ENCODE peak calls at places on chromosomes 1 and 21, in eight cellular contexts. One of them, this sample, is unnamed.

GRCh38 chr1:205287076-205287475 is 34.5 kb downstream of the NUAK2 start:
- DNase-seq in heart right ventricle: no peak
- DNase-seq in choroid plexus epithelial cell: no peak
- DNase-seq in AG04450: no peak
- DNase-seq in body of pancreas: no peak
- DNase-seq in left ventricle myocardium inferior: no peak
- DNase-seq in HL-60: no peak
- DNase-seq in IMR-90: no peak
- DNase-seq in this sample: no peak

GRCh38 chr1:12568009-12568767 is 49.8 kb downstream of the DHRS3 start:
- DNase-seq in heart right ventricle: no peak
- DNase-seq in choroid plexus epithelial cell: no peak
- DNase-seq in AG04450: no peak
- DNase-seq in body of pancreas: no peak
- DNase-seq in left ventricle myocardium inferior: no peak
- DNase-seq in HL-60: no peak
- DNase-seq in IMR-90: no peak
- DNase-seq in this sample: no peak

GRCh38 chr1:153608089-153608672 is 4.8 kb downstream of the S100A16 start:
- DNase-seq in heart right ventricle: no peak
- DNase-seq in choroid plexus epithelial cell: no peak
- DNase-seq in AG04450: no peak
- DNase-seq in body of pancreas: no peak
- DNase-seq in left ventricle myocardium inferior: no peak
- DNase-seq in HL-60: no peak
- DNase-seq in IMR-90: no peak
- DNase-seq in this sample: peak; percentile 73

GRCh38 chr1:74593887-74594866 is 79.4 kb downstream of the ERICH3 start:
- DNase-seq in heart right ventricle: no peak
- DNase-seq in choroid plexus epithelial cell: no peak
- DNase-seq in AG04450: no peak
- DNase-seq in body of pancreas: peak; percentile 48
- DNase-seq in left ventricle myocardium inferior: no peak
- DNase-seq in HL-60: no peak
- DNase-seq in IMR-90: no peak
- DNase-seq in this sample: no peak

GRCh38 chr1:179754031-179754624 is 11.0 kb downstream of the FAM163A start:
- DNase-seq in heart right ventricle: no peak
- DNase-seq in choroid plexus epithelial cell: peak; percentile 69
- DNase-seq in AG04450: peak; percentile 44
- DNase-seq in body of pancreas: no peak
- DNase-seq in left ventricle myocardium inferior: no peak
- DNase-seq in HL-60: no peak
- DNase-seq in IMR-90: peak; percentile 87
- DNase-seq in this sample: peak; percentile 46

GRCh38 chr1:227786673-227787512 is 28.6 kb upstream of the PRSS38 start:
- DNase-seq in heart right ventricle: no peak
- DNase-seq in choroid plexus epithelial cell: no peak
- DNase-seq in AG04450: no peak
- DNase-seq in body of pancreas: peak; percentile 31
- DNase-seq in left ventricle myocardium inferior: no peak
- DNase-seq in HL-60: no peak
- DNase-seq in IMR-90: no peak
- DNase-seq in this sample: no peak

GRCh38 chr1:54173681-54174080 is 20.9 kb upstream of the CDCP2 start:
- DNase-seq in heart right ventricle: no peak
- DNase-seq in choroid plexus epithelial cell: no peak
- DNase-seq in AG04450: no peak
- DNase-seq in body of pancreas: no peak
- DNase-seq in left ventricle myocardium inferior: no peak
- DNase-seq in HL-60: no peak
- DNase-seq in IMR-90: no peak
- DNase-seq in this sample: no peak

GRCh38 chr1:44033756-44034155 is 2.5 kb upstream of the SLC6A9 start:
- DNase-seq in heart right ventricle: no peak
- DNase-seq in choroid plexus epithelial cell: no peak
- DNase-seq in AG04450: no peak
- DNase-seq in body of pancreas: no peak
- DNase-seq in left ventricle myocardium inferior: no peak
- DNase-seq in HL-60: no peak
- DNase-seq in IMR-90: no peak
- DNase-seq in this sample: peak; percentile 34

GRCh38 chr1:218395916-218396315 is 50.8 kb downstream of the TGFB2 start:
- DNase-seq in heart right ventricle: no peak
- DNase-seq in choroid plexus epithelial cell: no peak
- DNase-seq in AG04450: no peak
- DNase-seq in body of pancreas: no peak
- DNase-seq in left ventricle myocardium inferior: no peak
- DNase-seq in HL-60: no peak
- DNase-seq in IMR-90: peak; percentile 35
- DNase-seq in this sample: no peak

GRCh38 chr1:111732718-111733117 is 6.5 kb downstream of the INKA2 start:
- DNase-seq in heart right ventricle: no peak
- DNase-seq in choroid plexus epithelial cell: no peak
- DNase-seq in AG04450: no peak
- DNase-seq in body of pancreas: no peak
- DNase-seq in left ventricle myocardium inferior: no peak
- DNase-seq in HL-60: no peak
- DNase-seq in IMR-90: no peak
- DNase-seq in this sample: no peak

GRCh38 chr1:181141431-181141910 is 53.0 kb downstream of the IER5 start:
- DNase-seq in heart right ventricle: no peak
- DNase-seq in choroid plexus epithelial cell: peak; percentile 64
- DNase-seq in AG04450: no peak
- DNase-seq in body of pancreas: no peak
- DNase-seq in left ventricle myocardium inferior: no peak
- DNase-seq in HL-60: no peak
- DNase-seq in IMR-90: peak; percentile 95
- DNase-seq in this sample: peak; percentile 83

GRCh38 chr1:6358757-6359567 is 34.6 kb downstream of the ACOT7 start:
- DNase-seq in heart right ventricle: no peak
- DNase-seq in choroid plexus epithelial cell: peak; percentile 72
- DNase-seq in AG04450: peak; percentile 63
- DNase-seq in body of pancreas: peak; percentile 34
- DNase-seq in left ventricle myocardium inferior: no peak
- DNase-seq in HL-60: no peak
- DNase-seq in IMR-90: peak; percentile 86
- DNase-seq in this sample: peak; percentile 56

GRCh38 chr1:50969611-50970507 is at the start of gene CDKN2C:
- DNase-seq in heart right ventricle: peak; percentile 61
- DNase-seq in choroid plexus epithelial cell: peak; percentile 74
- DNase-seq in AG04450: peak; percentile 50
- DNase-seq in body of pancreas: peak; percentile 72
- DNase-seq in left ventricle myocardium inferior: peak; percentile 75
- DNase-seq in HL-60: peak; percentile 75
- DNase-seq in IMR-90: peak; percentile 86
- DNase-seq in this sample: peak; percentile 76

GRCh38 chr1:234955107-234955731 is 173.4 kb downstream of the TOMM20 start:
- DNase-seq in heart right ventricle: peak; percentile 75
- DNase-seq in choroid plexus epithelial cell: peak; percentile 87
- DNase-seq in AG04450: no peak
- DNase-seq in body of pancreas: peak; percentile 54
- DNase-seq in left ventricle myocardium inferior: peak; percentile 81
- DNase-seq in HL-60: peak; percentile 98
- DNase-seq in IMR-90: peak; percentile 59
- DNase-seq in this sample: no peak

GRCh38 chr1:31674626-31675025 is 29.2 kb downstream of the COL16A1 start:
- DNase-seq in heart right ventricle: no peak
- DNase-seq in choroid plexus epithelial cell: no peak
- DNase-seq in AG04450: no peak
- DNase-seq in body of pancreas: no peak
- DNase-seq in left ventricle myocardium inferior: no peak
- DNase-seq in HL-60: no peak
- DNase-seq in IMR-90: no peak
- DNase-seq in this sample: peak; percentile 14

GRCh38 chr1:160076295-160076694 is 5.0 kb upstream of the KCNJ9 start:
- DNase-seq in heart right ventricle: no peak
- DNase-seq in choroid plexus epithelial cell: no peak
- DNase-seq in AG04450: no peak
- DNase-seq in body of pancreas: no peak
- DNase-seq in left ventricle myocardium inferior: no peak
- DNase-seq in HL-60: no peak
- DNase-seq in IMR-90: no peak
- DNase-seq in this sample: no peak

GRCh38 chr1:52225174-52225573 is 83.3 kb downstream of the ZFYVE9 start:
- DNase-seq in heart right ventricle: no peak
- DNase-seq in choroid plexus epithelial cell: peak; percentile 17
- DNase-seq in AG04450: no peak
- DNase-seq in body of pancreas: no peak
- DNase-seq in left ventricle myocardium inferior: no peak
- DNase-seq in HL-60: no peak
- DNase-seq in IMR-90: no peak
- DNase-seq in this sample: no peak

GRCh38 chr1:38541223-38541622 is 318.3 kb downstream of the RRAGC start:
- DNase-seq in heart right ventricle: no peak
- DNase-seq in choroid plexus epithelial cell: peak; percentile 23
- DNase-seq in AG04450: no peak
- DNase-seq in body of pancreas: no peak
- DNase-seq in left ventricle myocardium inferior: no peak
- DNase-seq in HL-60: no peak
- DNase-seq in IMR-90: no peak
- DNase-seq in this sample: no peak

GRCh38 chr1:11158291-11158690 is 30.9 kb upstream of the ANGPTL7 start:
- DNase-seq in heart right ventricle: no peak
- DNase-seq in choroid plexus epithelial cell: no peak
- DNase-seq in AG04450: no peak
- DNase-seq in body of pancreas: no peak
- DNase-seq in left ventricle myocardium inferior: no peak
- DNase-seq in HL-60: no peak
- DNase-seq in IMR-90: no peak
- DNase-seq in this sample: no peak
- TF ChIP-seq CTCF in heart right ventricle: no peak
- TF ChIP-seq CTCF in choroid plexus epithelial cell: no peak
- TF ChIP-seq CTCF in AG04450: no peak
- TF ChIP-seq CTCF in body of pancreas: no peak
- TF ChIP-seq CTCF in left ventricle myocardium inferior: no peak
- TF ChIP-seq CTCF in HL-60: no peak
- TF ChIP-seq CTCF in IMR-90: no peak
- TF ChIP-seq CTCF in this sample: no peak

GRCh38 chr21:38503588-38503987 is 5.3 kb upstream of the ERG start:
- DNase-seq in heart right ventricle: no peak
- DNase-seq in choroid plexus epithelial cell: peak; percentile 57
- DNase-seq in AG04450: no peak
- DNase-seq in body of pancreas: no peak
- DNase-seq in left ventricle myocardium inferior: no peak
- DNase-seq in HL-60: no peak
- DNase-seq in IMR-90: peak; percentile 3
- DNase-seq in this sample: no peak
- H3K4me3 ChIP-seq in heart right ventricle: peak overlapping the region; percentile 27
- H3K4me3 ChIP-seq in choroid plexus epithelial cell: no peak overlapping the region
- H3K4me3 ChIP-seq in AG04450: no peak overlapping the region
- H3K4me3 ChIP-seq in body of pancreas: no peak overlapping the region
- H3K4me3 ChIP-seq in left ventricle myocardium inferior: peak overlapping the region; percentile 34
- H3K4me3 ChIP-seq in HL-60: no peak overlapping the region
- H3K4me3 ChIP-seq in IMR-90: no peak overlapping the region
- H3K4me3 ChIP-seq in this sample: no peak overlapping the region

GRCh38 chr1:248858096-248858890 is 592 bp downstream of the ZNF692 start:
- DNase-seq in heart right ventricle: peak; percentile 69
- DNase-seq in choroid plexus epithelial cell: peak; percentile 63
- DNase-seq in AG04450: no peak
- DNase-seq in body of pancreas: peak; percentile 79
- DNase-seq in left ventricle myocardium inferior: peak; percentile 64
- DNase-seq in HL-60: peak; percentile 61
- DNase-seq in IMR-90: peak; percentile 64
- DNase-seq in this sample: peak; percentile 82
- TF ChIP-seq CTCF in heart right ventricle: no peak
- TF ChIP-seq CTCF in choroid plexus epithelial cell: peak; percentile 35
- TF ChIP-seq CTCF in AG04450: peak; percentile 35
- TF ChIP-seq CTCF in body of pancreas: peak; percentile 55
- TF ChIP-seq CTCF in left ventricle myocardium inferior: peak; percentile 61
- TF ChIP-seq CTCF in HL-60: peak; percentile 45
- TF ChIP-seq CTCF in IMR-90: peak; percentile 36
- TF ChIP-seq CTCF in this sample: peak; percentile 13

DNA sequence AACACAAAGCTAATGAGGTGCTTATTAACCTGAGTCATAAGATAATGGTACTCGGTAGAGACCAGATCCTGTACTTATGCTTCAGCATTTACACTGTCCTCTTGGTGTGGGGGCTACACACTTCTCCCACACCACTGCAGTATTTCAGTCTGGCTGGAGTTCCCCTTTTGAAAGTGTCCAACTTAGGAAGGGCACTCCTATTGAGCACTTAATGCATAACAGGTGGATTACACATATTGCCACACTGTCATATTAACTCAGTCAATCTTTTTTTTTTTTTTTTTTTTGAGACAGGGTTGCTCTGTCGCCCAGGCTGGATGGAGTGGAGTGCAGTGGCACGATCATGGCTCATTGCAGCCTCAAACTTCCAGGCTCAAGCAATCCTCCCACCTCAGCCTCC is 1.5 kb downstream of the GPATCH4 start:
- DNase-seq in heart right ventricle: no peak
- DNase-seq in choroid plexus epithelial cell: no peak
- DNase-seq in AG04450: no peak
- DNase-seq in body of pancreas: no peak
- DNase-seq in left ventricle myocardium inferior: no peak
- DNase-seq in HL-60: peak; percentile 70
- DNase-seq in IMR-90: no peak
- DNase-seq in this sample: peak; percentile 43
- H3K4me3 ChIP-seq in heart right ventricle: no peak overlapping the region
- H3K4me3 ChIP-seq in choroid plexus epithelial cell: no peak overlapping the region
- H3K4me3 ChIP-seq in AG04450: no peak overlapping the region
- H3K4me3 ChIP-seq in body of pancreas: no peak overlapping the region
- H3K4me3 ChIP-seq in left ventricle myocardium inferior: no peak overlapping the region
- H3K4me3 ChIP-seq in HL-60: no peak overlapping the region
- H3K4me3 ChIP-seq in IMR-90: no peak overlapping the region
- H3K4me3 ChIP-seq in this sample: no peak overlapping the region

This sample was measured in epithelial cell of esophagus.